ENCODE peak calls at places on chromosomes 1 and 21, in ten cellular contexts. One of them, this sample, is unnamed.
A peak's percentile ranks its signal among the peaks of the same experiment; 100 is the strongest.

GRCh38 chr1:11316701-11317100 is 43.7 kb downstream of the UBIAD1 start:
- DNase-seq in GM23338: no peak
- DNase-seq in suprapubic skin: no peak
- DNase-seq in GM12891: no peak
- DNase-seq in stomach: no peak
- DNase-seq in prostate gland: peak; percentile 63
- DNase-seq in breast epithelium: peak; percentile 53
- DNase-seq in sigmoid colon: no peak
- DNase-seq in transverse colon: no peak
- DNase-seq in GM12892: no peak
- DNase-seq in this sample: no peak

GRCh38 chr1:197464039-197464438 is 196.0 kb downstream of the CRB1 start:
- DNase-seq in GM12892: no peak
- DNase-seq in breast epithelium: no peak
- DNase-seq in stomach: no peak
- DNase-seq in transverse colon: no peak
- DNase-seq in GM23338: peak; percentile 37
- DNase-seq in prostate gland: no peak
- DNase-seq in sigmoid colon: no peak
- DNase-seq in GM12891: no peak
- DNase-seq in suprapubic skin: no peak
- DNase-seq in this sample: no peak

GRCh38 chr21:42532466-42533181 is 19.0 kb downstream of the SLC37A1 start:
- DNase-seq in prostate gland: no peak
- DNase-seq in stomach: peak; percentile 78
- DNase-seq in suprapubic skin: peak; percentile 78
- DNase-seq in sigmoid colon: peak; percentile 87
- DNase-seq in GM12891: no peak
- DNase-seq in transverse colon: peak; percentile 61
- DNase-seq in breast epithelium: no peak
- DNase-seq in GM23338: no peak
- DNase-seq in GM12892: peak; percentile 38
- DNase-seq in this sample: no peak

GRCh38 chr1:195097316-195097715 is 1510.9 kb downstream of the KCNT2 start:
- DNase-seq in prostate gland: no peak
- DNase-seq in stomach: no peak
- DNase-seq in suprapubic skin: no peak
- DNase-seq in breast epithelium: no peak
- DNase-seq in GM23338: no peak
- DNase-seq in transverse colon: no peak
- DNase-seq in GM12892: no peak
- DNase-seq in sigmoid colon: no peak
- DNase-seq in GM12891: no peak
- DNase-seq in this sample: no peak

GRCh38 chr1:35886606-35887431 is 3.8 kb downstream of the AGO1 start:
- DNase-seq in GM12892: peak; percentile 32
- DNase-seq in GM23338: peak; percentile 45
- DNase-seq in transverse colon: no peak
- DNase-seq in sigmoid colon: no peak
- DNase-seq in breast epithelium: no peak
- DNase-seq in suprapubic skin: no peak
- DNase-seq in prostate gland: no peak
- DNase-seq in stomach: no peak
- DNase-seq in GM12891: peak; percentile 29
- DNase-seq in this sample: no peak

GRCh38 chr1:11931845-11932244 is 2.7 kb upstream of the PLOD1 start:
- DNase-seq in GM12891: no peak
- DNase-seq in transverse colon: no peak
- DNase-seq in sigmoid colon: no peak
- DNase-seq in breast epithelium: no peak
- DNase-seq in GM12892: no peak
- DNase-seq in stomach: no peak
- DNase-seq in prostate gland: no peak
- DNase-seq in GM23338: no peak
- DNase-seq in suprapubic skin: no peak
- DNase-seq in this sample: no peak

GRCh38 chr21:45390121-45390751 is 14.7 kb upstream of the COL18A1 start:
- DNase-seq in transverse colon: no peak
- DNase-seq in prostate gland: no peak
- DNase-seq in GM12891: no peak
- DNase-seq in sigmoid colon: peak; percentile 58
- DNase-seq in breast epithelium: no peak
- DNase-seq in GM23338: no peak
- DNase-seq in GM12892: no peak
- DNase-seq in stomach: no peak
- DNase-seq in suprapubic skin: no peak
- DNase-seq in this sample: no peak

GRCh38 chr1:53308512-53308911 is 19.4 kb downstream of the LRP8 start:
- DNase-seq in GM12891: no peak
- DNase-seq in suprapubic skin: no peak
- DNase-seq in GM23338: no peak
- DNase-seq in breast epithelium: no peak
- DNase-seq in sigmoid colon: no peak
- DNase-seq in GM12892: no peak
- DNase-seq in stomach: no peak
- DNase-seq in transverse colon: no peak
- DNase-seq in prostate gland: no peak
- DNase-seq in this sample: no peak

GRCh38 chr21:45378258-45378966 is 26.6 kb upstream of the COL18A1 start:
- DNase-seq in GM23338: peak; percentile 80
- DNase-seq in transverse colon: no peak
- DNase-seq in sigmoid colon: peak; percentile 53
- DNase-seq in breast epithelium: no peak
- DNase-seq in prostate gland: no peak
- DNase-seq in suprapubic skin: no peak
- DNase-seq in GM12891: no peak
- DNase-seq in stomach: no peak
- DNase-seq in GM12892: no peak
- DNase-seq in this sample: no peak

GRCh38 chr1:162327144-162327790 is 49.4 kb downstream of the SPATA46 start:
- DNase-seq in GM12892: no peak
- DNase-seq in suprapubic skin: no peak
- DNase-seq in stomach: no peak
- DNase-seq in transverse colon: no peak
- DNase-seq in GM12891: no peak
- DNase-seq in breast epithelium: no peak
- DNase-seq in sigmoid colon: no peak
- DNase-seq in GM23338: no peak
- DNase-seq in prostate gland: no peak
- DNase-seq in this sample: no peak

GRCh38 chr1:226248091-226248490 is 24.6 kb downstream of the MIXL1 start:
- DNase-seq in GM12892: no peak
- DNase-seq in GM12891: no peak
- DNase-seq in prostate gland: no peak
- DNase-seq in sigmoid colon: no peak
- DNase-seq in transverse colon: no peak
- DNase-seq in suprapubic skin: no peak
- DNase-seq in stomach: no peak
- DNase-seq in breast epithelium: no peak
- DNase-seq in GM23338: no peak
- DNase-seq in this sample: no peak

GRCh38 chr1:231053493-231054162 is 13.6 kb upstream of the FAM89A start:
- DNase-seq in GM23338: no peak
- DNase-seq in stomach: peak; percentile 88
- DNase-seq in GM12892: no peak
- DNase-seq in prostate gland: peak; percentile 14
- DNase-seq in suprapubic skin: no peak
- DNase-seq in transverse colon: peak; percentile 33
- DNase-seq in sigmoid colon: no peak
- DNase-seq in GM12891: no peak
- DNase-seq in breast epithelium: no peak
- DNase-seq in this sample: no peak

GRCh38 chr1:190119683-190120082 is 358.0 kb downstream of the BRINP3 start:
- DNase-seq in breast epithelium: no peak
- DNase-seq in suprapubic skin: no peak
- DNase-seq in GM12892: no peak
- DNase-seq in stomach: no peak
- DNase-seq in GM12891: no peak
- DNase-seq in GM23338: peak; percentile 20
- DNase-seq in transverse colon: no peak
- DNase-seq in sigmoid colon: no peak
- DNase-seq in prostate gland: no peak
- DNase-seq in this sample: no peak

GRCh38 chr1:176691251-176692228 is 228.6 kb downstream of the PAPPA2 start:
- DNase-seq in prostate gland: peak; percentile 42
- DNase-seq in transverse colon: peak; percentile 44
- DNase-seq in GM23338: peak; percentile 82
- DNase-seq in suprapubic skin: no peak
- DNase-seq in GM12892: peak; percentile 8
- DNase-seq in sigmoid colon: peak; percentile 69
- DNase-seq in GM12891: no peak
- DNase-seq in breast epithelium: no peak
- DNase-seq in stomach: no peak
- DNase-seq in this sample: no peak

GRCh38 chr1:164673584-164674214 is 114.7 kb downstream of the PBX1 start:
- DNase-seq in breast epithelium: no peak
- DNase-seq in GM23338: peak; percentile 84
- DNase-seq in GM12891: no peak
- DNase-seq in transverse colon: no peak
- DNase-seq in stomach: no peak
- DNase-seq in sigmoid colon: no peak
- DNase-seq in suprapubic skin: no peak
- DNase-seq in GM12892: no peak
- DNase-seq in prostate gland: no peak
- DNase-seq in this sample: no peak

DNA sequence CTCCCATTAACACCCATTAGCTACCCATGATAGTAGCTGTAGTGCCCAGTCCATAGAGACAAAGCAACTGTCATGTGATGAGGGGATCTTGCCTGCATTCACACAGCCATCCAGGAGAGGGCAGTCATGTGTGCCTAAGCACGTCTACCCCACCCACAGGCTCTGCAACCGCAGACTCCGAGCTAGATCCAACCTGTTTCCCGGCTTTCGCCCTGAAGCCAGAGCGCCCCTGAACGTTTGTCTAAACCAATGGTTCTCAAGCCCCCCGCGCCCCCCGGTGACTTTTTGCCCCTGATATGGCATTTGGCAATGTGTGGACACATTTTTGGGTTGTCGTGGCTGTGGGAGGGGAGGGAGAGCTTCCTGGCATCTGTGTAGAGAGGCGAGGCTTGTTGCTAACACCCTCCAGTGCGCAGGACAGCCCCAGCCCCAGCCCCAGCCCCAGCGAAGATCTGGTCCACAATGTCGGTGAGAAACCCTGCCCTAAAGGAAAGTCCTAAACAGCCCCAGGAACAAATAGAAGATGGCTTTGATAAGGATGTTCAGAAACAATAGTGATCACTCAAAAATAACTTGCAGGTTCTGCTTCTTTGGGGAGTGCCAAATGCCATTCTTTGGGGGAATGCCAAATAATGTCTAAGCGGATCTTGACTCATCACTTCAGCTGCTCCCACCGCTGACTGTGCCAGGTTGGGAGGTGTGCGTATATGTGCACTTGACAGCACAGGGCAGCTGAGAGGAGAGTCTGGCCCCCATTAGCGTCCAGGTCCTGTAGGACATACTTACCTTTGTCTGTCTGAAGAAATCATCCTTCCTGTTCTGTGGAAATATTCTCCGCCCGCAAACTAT is 34.5 kb downstream of the SLC44A3 start:
- DNase-seq in sigmoid colon: peak; percentile 96
- DNase-seq in GM12892: peak; percentile 66
- DNase-seq in breast epithelium: peak; percentile 91
- DNase-seq in prostate gland: peak; percentile 91
- DNase-seq in suprapubic skin: peak; percentile 93
- DNase-seq in GM23338: peak; percentile 96
- DNase-seq in transverse colon: peak; percentile 88
- DNase-seq in GM12891: peak; percentile 71
- DNase-seq in stomach: peak; percentile 87
- DNase-seq in this sample: no peak
- TF ChIP-seq POLR2AphosphoS5 in sigmoid colon: peak; percentile 53
- TF ChIP-seq POLR2AphosphoS5 in GM12892: no peak
- TF ChIP-seq POLR2AphosphoS5 in breast epithelium: peak; percentile 89
- TF ChIP-seq POLR2AphosphoS5 in prostate gland: peak; percentile 86
- TF ChIP-seq POLR2AphosphoS5 in suprapubic skin: no peak
- TF ChIP-seq POLR2AphosphoS5 in GM23338: no peak
- TF ChIP-seq POLR2AphosphoS5 in transverse colon: no peak
- TF ChIP-seq POLR2AphosphoS5 in GM12891: no peak
- TF ChIP-seq POLR2AphosphoS5 in stomach: no peak
- TF ChIP-seq POLR2AphosphoS5 in this sample: peak; percentile 69

GRCh38 chr1:221100196-221100950 is 221.1 kb downstream of the HLX start:
- DNase-seq in suprapubic skin: no peak
- DNase-seq in sigmoid colon: no peak
- DNase-seq in breast epithelium: no peak
- DNase-seq in prostate gland: no peak
- DNase-seq in GM23338: no peak
- DNase-seq in transverse colon: no peak
- DNase-seq in stomach: no peak
- DNase-seq in GM12891: no peak
- DNase-seq in GM12892: no peak
- DNase-seq in this sample: no peak
- TF ChIP-seq POLR2AphosphoS5 in suprapubic skin: no peak
- TF ChIP-seq POLR2AphosphoS5 in sigmoid colon: peak; percentile 74
- TF ChIP-seq POLR2AphosphoS5 in breast epithelium: no peak
- TF ChIP-seq POLR2AphosphoS5 in prostate gland: no peak
- TF ChIP-seq POLR2AphosphoS5 in GM23338: no peak
- TF ChIP-seq POLR2AphosphoS5 in transverse colon: no peak
- TF ChIP-seq POLR2AphosphoS5 in stomach: no peak
- TF ChIP-seq POLR2AphosphoS5 in GM12891: no peak
- TF ChIP-seq POLR2AphosphoS5 in GM12892: no peak
- TF ChIP-seq POLR2AphosphoS5 in this sample: no peak

GRCh38 chr1:21266119-21266774 is 24.0 kb downstream of the ECE1 start:
- DNase-seq in transverse colon: no peak
- DNase-seq in GM12892: no peak
- DNase-seq in GM12891: no peak
- DNase-seq in prostate gland: no peak
- DNase-seq in sigmoid colon: no peak
- DNase-seq in breast epithelium: no peak
- DNase-seq in suprapubic skin: no peak
- DNase-seq in stomach: no peak
- DNase-seq in GM23338: no peak
- DNase-seq in this sample: no peak
- TF ChIP-seq POLR2AphosphoS5 in transverse colon: no peak
- TF ChIP-seq POLR2AphosphoS5 in GM12892: no peak
- TF ChIP-seq POLR2AphosphoS5 in GM12891: no peak
- TF ChIP-seq POLR2AphosphoS5 in prostate gland: no peak
- TF ChIP-seq POLR2AphosphoS5 in sigmoid colon: no peak
- TF ChIP-seq POLR2AphosphoS5 in breast epithelium: no peak
- TF ChIP-seq POLR2AphosphoS5 in suprapubic skin: no peak
- TF ChIP-seq POLR2AphosphoS5 in stomach: no peak
- TF ChIP-seq POLR2AphosphoS5 in GM23338: no peak
- TF ChIP-seq POLR2AphosphoS5 in this sample: no peak

DNA sequence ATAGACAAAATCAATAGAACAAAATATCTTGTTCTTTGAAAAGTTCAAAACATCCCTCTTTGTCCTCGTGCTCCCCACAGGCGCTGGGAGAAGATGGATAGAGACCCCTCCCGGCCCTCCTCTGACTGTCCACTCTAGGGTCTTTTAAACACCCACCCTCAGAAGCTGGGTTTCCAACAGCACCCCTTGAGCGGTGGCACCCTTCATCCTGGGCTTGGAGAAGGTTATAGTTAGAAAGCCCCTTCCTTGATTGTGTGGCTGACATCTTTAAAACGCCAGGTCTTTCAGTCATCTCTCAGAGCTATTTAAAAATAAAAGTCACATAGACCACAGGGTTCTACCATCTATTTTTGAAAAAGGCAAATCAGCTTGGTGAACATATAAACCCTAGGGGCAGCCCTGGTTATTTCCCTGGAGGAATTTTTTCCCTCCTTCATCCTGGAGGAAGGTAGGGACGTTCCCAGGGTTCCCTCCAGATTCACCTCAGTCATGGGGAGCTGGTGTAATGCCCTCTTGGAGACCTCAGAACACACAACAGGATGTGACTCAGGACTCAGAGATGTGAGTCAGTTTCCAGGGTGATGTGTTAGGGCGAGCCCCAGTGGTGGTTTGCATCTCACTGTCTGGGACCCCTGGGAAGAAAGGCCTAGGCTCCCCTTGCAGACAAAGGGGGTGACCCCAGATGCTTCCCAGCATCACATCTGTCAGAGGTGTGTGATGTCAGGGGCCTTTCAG is 138.5 kb downstream of the CLIC6 start:
- DNase-seq in GM12892: no peak
- DNase-seq in sigmoid colon: no peak
- DNase-seq in transverse colon: no peak
- DNase-seq in stomach: no peak
- DNase-seq in prostate gland: no peak
- DNase-seq in suprapubic skin: no peak
- DNase-seq in GM23338: no peak
- DNase-seq in breast epithelium: no peak
- DNase-seq in GM12891: no peak
- DNase-seq in this sample: no peak
- TF ChIP-seq POLR2AphosphoS5 in GM12892: no peak
- TF ChIP-seq POLR2AphosphoS5 in sigmoid colon: no peak
- TF ChIP-seq POLR2AphosphoS5 in transverse colon: no peak
- TF ChIP-seq POLR2AphosphoS5 in stomach: no peak
- TF ChIP-seq POLR2AphosphoS5 in prostate gland: no peak
- TF ChIP-seq POLR2AphosphoS5 in suprapubic skin: no peak
- TF ChIP-seq POLR2AphosphoS5 in GM23338: no peak
- TF ChIP-seq POLR2AphosphoS5 in breast epithelium: no peak
- TF ChIP-seq POLR2AphosphoS5 in GM12891: no peak
- TF ChIP-seq POLR2AphosphoS5 in this sample: no peak

This sample was measured in vagina.